ENCODE peak calls at places on chromosomes 2 and 18, in eight cellular contexts. V is iPS-NIHi11, T is left cardiac atrium, O is AG10803, D is Kasumi-1, L is IMR-90, X is DMS79 treated with DMSO at 0.1 percent for 48 hours, M is NCI-H510A. Y is an unnamed sample.

GRCh38 chr2:62362561-62362960 is 143.4 kb downstream of the TMEM17 start:
- DNase-seq in V (peak; percentile 60), T (no peak), O (no peak), D (no peak), L (no peak), X (no peak), M (no peak), Y (no peak)

GRCh38 chr2:85276571-85277121 is 51.1 kb downstream of the TGOLN2 start:
- DNase-seq in V (no peak), T (no peak), O (peak; percentile 25), D (no peak), L (no peak), X (no peak), M (no peak), Y (no peak)

GRCh38 chr18:74064510-74064909 is 83.1 kb downstream of the FBXO15 start:
- DNase-seq in V (no peak), T (no peak), O (no peak), D (no peak), L (peak; percentile 39), X (no peak), M (no peak), Y (peak; percentile 71)

GRCh38 chr18:79521806-79522205 is 126.1 kb downstream of the NFATC1 start:
- DNase-seq in V (no peak), T (no peak), O (no peak), D (no peak), L (no peak), X (no peak), M (no peak), Y (no peak)

GRCh38 chr2:55296393-55296792 is 27.4 kb upstream of the MTIF2 start:
- DNase-seq in V (no peak), T (no peak), O (no peak), D (no peak), L (no peak), X (no peak), M (no peak), Y (no peak)

GRCh38 chr18:46414863-46415262 is 242.2 kb downstream of the LOXHD1 start:
- DNase-seq in V (peak; percentile 54), T (no peak), O (no peak), D (no peak), L (no peak), X (no peak), M (no peak), Y (no peak)

GRCh38 chr2:61042807-61043206 is 22.9 kb upstream of the SANBR start:
- DNase-seq in V (no peak), T (no peak), O (no peak), D (no peak), L (no peak), X (no peak), M (no peak), Y (no peak)

GRCh38 chr2:138548796-138549195 is 47.2 kb downstream of the SPOPL start:
- DNase-seq in V (no peak), T (no peak), O (no peak), D (no peak), L (no peak), X (no peak), M (no peak), Y (no peak)

GRCh38 chr2:54059504-54059903 is 55.9 kb upstream of the ACYP2 start:
- DNase-seq in V (no peak), T (no peak), O (no peak), D (no peak), L (no peak), X (no peak), M (no peak), Y (no peak)

Y was measured in SHP77.